ENCODE peak calls at places on chromosomes 11 and 22, in seven cellular contexts. O is left lung, B is right lobe of liver, R is WERI-Rb-1, V is lung, H is transverse colon, I is upper lobe of left lung. D is an unnamed sample.

GRCh38 chr11:114164546-114164945 is 105.0 kb downstream of the ZBTB16 start:
- DNase-seq in O (no peak), V (no peak), H (no peak), B (no peak), I (no peak), R (no peak), D (no peak)

GRCh38 chr11:47443028-47443700 is 5.8 kb downstream of the RAPSN start:
- DNase-seq in I (no peak), V (no peak), H (no peak), R (no peak), O (no peak), B (no peak), D (no peak)

GRCh38 chr22:29780781-29781676 is 13.9 kb downstream of the UQCR10 start:
- DNase-seq in O (no peak), B (no peak), V (no peak), I (no peak), R (no peak), H (no peak), D (peak)

GRCh38 chr11:19962795-19963163 is 197.5 kb downstream of the DBX1 start:
- DNase-seq in I (no peak), R (no peak), B (no peak), O (no peak), V (no peak), H (no peak), D (peak)

GRCh38 chr11:18727499-18728236 is 1.7 kb upstream of the IGSF22 start:
- DNase-seq in H (peak), V (no peak), R (peak), I (no peak), B (no peak), O (no peak), D (peak)

GRCh38 chr11:119855066-119855465 is 126.1 kb upstream of the NECTIN1 start:
- DNase-seq in B (no peak), H (no peak), I (no peak), R (no peak), O (no peak), V (no peak), D (no peak)

GRCh38 chr22:31874821-31875220 is 69.5 kb upstream of the YWHAH start:
- DNase-seq in O (no peak), B (no peak), H (no peak), R (no peak), I (no peak), V (no peak), D (no peak)

GRCh38 chr11:78038697-78039313 is 15.7 kb upstream of the KCTD14 start:
- DNase-seq in V (peak), O (no peak), H (peak), B (peak), I (no peak), R (no peak), D (no peak)

GRCh38 chr11:72491001-72491400 is 56.7 kb upstream of the CLPB start:
- DNase-seq in V (no peak), I (no peak), H (no peak), R (no peak), O (no peak), B (no peak), D (no peak)

GRCh38 chr22:36743011-36743410 is 32.9 kb downstream of the IFT27 start:
- DNase-seq in V (no peak), H (no peak), B (no peak), R (no peak), O (peak), I (peak), D (no peak)

GRCh38 chr22:50044485-50045143 is 13.5 kb downstream of the TTLL8 start:
- DNase-seq in R (no peak), V (no peak), I (no peak), O (no peak), B (no peak), H (no peak), D (no peak)

GRCh38 chr22:44246615-44247326 is 66.0 kb downstream of the SHISAL1 start:
- DNase-seq in I (no peak), B (no peak), O (no peak), R (no peak), V (peak), H (no peak), D (no peak)

GRCh38 chr11:5423131-5423530 is 1.2 kb downstream of the OR51Q1 start:
- DNase-seq in R (no peak), H (no peak), I (no peak), B (no peak), V (no peak), O (no peak), D (no peak)

GRCh38 chr11:134392953-134393615 is 19.0 kb downstream of the B3GAT1 start:
- DNase-seq in H (no peak), V (no peak), I (no peak), R (no peak), B (no peak), O (no peak), D (no peak)

GRCh38 chr22:37202001-37202555 is 10.2 kb downstream of the SSTR3 start:
- DNase-seq in H (no peak), O (no peak), R (no peak), I (no peak), V (no peak), B (no peak), D (no peak)

GRCh38 chr11:61983419-61983818 is 16.0 kb upstream of the FTH1 start:
- DNase-seq in B (peak), V (no peak), O (no peak), H (no peak), R (no peak), I (no peak), D (no peak)

GRCh38 chr11:73350908-73351636 is 25.1 kb upstream of the RELT start:
- DNase-seq in O (no peak), R (peak), H (peak), B (no peak), I (peak), V (peak), D (peak)

GRCh38 chr22:19129871-19130270 is 1.2 kb upstream of the TSSK2 start:
- DNase-seq in O (no peak), V (no peak), H (no peak), R (no peak), B (no peak), I (no peak), D (no peak)

GRCh38 chr22:36336246-36337182 is 51.3 kb downstream of the MYH9 start:
- DNase-seq in V (no peak), O (no peak), B (no peak), R (no peak), I (no peak), H (no peak), D (no peak)

GRCh38 chr11:38123673-38124072 is 1525.6 kb upstream of the RAG2 start:
- DNase-seq in H (no peak), O (no peak), V (no peak), R (no peak), B (no peak), I (no peak), D (no peak)

GRCh38 chr11:76891285-76891684 is 30.6 kb downstream of the ACER3 start:
- DNase-seq in B (no peak), I (no peak), V (no peak), H (no peak), O (no peak), R (peak), D (no peak)

GRCh38 chr11:12554122-12554521 is 120.1 kb upstream of the TEAD1 start:
- DNase-seq in I (no peak), O (no peak), B (no peak), V (no peak), R (no peak), H (no peak), D (no peak)

GRCh38 chr22:26589845-26590524 is at the start of gene TPST2:
- DNase-seq in I (peak), B (peak), O (peak), R (peak), V (peak), H (peak), D (peak)

GRCh38 chr22:40594924-40595323 is 41.6 kb downstream of the MRTFA start:
- DNase-seq in R (no peak), O (no peak), I (peak), B (no peak), H (no peak), V (peak), D (no peak)

GRCh38 chr22:25027959-25028840 is 75.7 kb downstream of the KIAA1671 start:
- DNase-seq in H (peak), I (no peak), B (no peak), V (no peak), R (peak), O (no peak), D (peak)

GRCh38 chr11:80330302-80330701 is 889.5 kb upstream of the TENM4 start:
- DNase-seq in H (no peak), I (no peak), V (no peak), R (no peak), B (no peak), O (no peak), D (peak)

GRCh38 chr11:79400717-79401330 is 40.0 kb downstream of the TENM4 start:
- DNase-seq in O (no peak), B (peak), I (no peak), V (no peak), R (peak), H (peak), D (peak)

GRCh38 chr11:75472081-75472732 is 39.2 kb upstream of the KLHL35 start:
- DNase-seq in B (no peak), O (no peak), V (no peak), H (no peak), I (no peak), R (no peak), D (no peak)

GRCh38 chr11:441418-442274 is at the start of gene ANO9:
- DNase-seq in B (peak), I (peak), H (peak), O (peak), R (peak), V (peak), D (no peak)

GRCh38 chr11:75523189-75523588 is 2.6 kb downstream of the GDPD5 start:
- DNase-seq in O (no peak), R (no peak), B (no peak), H (no peak), I (no peak), V (no peak), D (no peak)

GRCh38 chr11:102733232-102733875 is 8.6 kb upstream of the MMP8 start:
- DNase-seq in V (peak), H (peak), B (peak), I (peak), R (peak), O (peak), D (peak)

GRCh38 chr11:3867209-3868071 is 12.0 kb downstream of the STIM1 start:
- DNase-seq in O (no peak), H (no peak), B (peak), I (peak), R (no peak), V (no peak), D (no peak)

GRCh38 chr11:84390441-84391078 is 1104.4 kb upstream of the CCDC90B start:
- DNase-seq in B (no peak), H (no peak), O (no peak), V (no peak), I (no peak), R (peak), D (peak)

GRCh38 chr11:78364128-78364751 is 53.4 kb downstream of the GAB2 start:
- DNase-seq in O (no peak), H (no peak), V (no peak), B (no peak), R (no peak), I (no peak), D (no peak)

GRCh38 chr22:36227396-36227795 is 11.9 kb downstream of the APOL2 start:
- DNase-seq in H (no peak), V (no peak), I (no peak), R (no peak), O (no peak), B (no peak), D (no peak)

GRCh38 chr11:13336246-13336873 is 58.8 kb downstream of the BMAL1 start:
- DNase-seq in R (no peak), B (peak), V (no peak), I (no peak), H (no peak), O (no peak), D (peak)

GRCh38 chr11:107183963-107184362 is 165.7 kb upstream of the GUCY1A2 start:
- DNase-seq in H (no peak), R (no peak), B (no peak), O (no peak), I (no peak), V (no peak), D (no peak)

DNA sequence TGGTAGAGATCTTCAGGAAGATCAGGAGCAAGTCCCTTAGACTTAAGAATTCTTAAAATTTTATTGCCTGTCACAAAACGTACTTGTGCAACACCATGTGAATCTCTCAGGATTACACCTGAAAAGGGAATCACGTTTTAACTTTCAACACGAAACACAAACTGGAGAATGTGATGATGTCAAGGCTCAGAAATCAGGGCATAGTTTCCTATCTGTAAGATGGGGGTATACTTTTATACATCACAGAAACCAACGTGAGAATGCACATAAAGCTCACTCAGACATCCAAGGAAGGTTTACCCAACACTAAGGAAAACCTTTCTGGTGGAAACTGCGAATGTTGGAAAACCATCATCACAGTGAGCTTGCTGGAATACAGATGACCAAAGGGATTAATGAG is 2.0 kb downstream of the RPS13 start:
- DNase-seq in B (no peak), I (no peak), O (no peak), H (no peak), V (no peak), R (no peak), D (no peak)
- H3K4me3 ChIP-seq in B (no peak), I (no peak), O (no peak), H (no peak), V (no peak), R (no peak), D (no peak)

GRCh38 chr11:87743002-87743401 is 432.2 kb downstream of the RAB38 start:
- DNase-seq in I (no peak), H (no peak), R (peak), O (no peak), V (no peak), B (no peak), D (no peak)
- TF ChIP-seq CTCF in I (no peak), H (no peak), R (peak), O (no peak), V (no peak), B (no peak), D (no peak)

DNA sequence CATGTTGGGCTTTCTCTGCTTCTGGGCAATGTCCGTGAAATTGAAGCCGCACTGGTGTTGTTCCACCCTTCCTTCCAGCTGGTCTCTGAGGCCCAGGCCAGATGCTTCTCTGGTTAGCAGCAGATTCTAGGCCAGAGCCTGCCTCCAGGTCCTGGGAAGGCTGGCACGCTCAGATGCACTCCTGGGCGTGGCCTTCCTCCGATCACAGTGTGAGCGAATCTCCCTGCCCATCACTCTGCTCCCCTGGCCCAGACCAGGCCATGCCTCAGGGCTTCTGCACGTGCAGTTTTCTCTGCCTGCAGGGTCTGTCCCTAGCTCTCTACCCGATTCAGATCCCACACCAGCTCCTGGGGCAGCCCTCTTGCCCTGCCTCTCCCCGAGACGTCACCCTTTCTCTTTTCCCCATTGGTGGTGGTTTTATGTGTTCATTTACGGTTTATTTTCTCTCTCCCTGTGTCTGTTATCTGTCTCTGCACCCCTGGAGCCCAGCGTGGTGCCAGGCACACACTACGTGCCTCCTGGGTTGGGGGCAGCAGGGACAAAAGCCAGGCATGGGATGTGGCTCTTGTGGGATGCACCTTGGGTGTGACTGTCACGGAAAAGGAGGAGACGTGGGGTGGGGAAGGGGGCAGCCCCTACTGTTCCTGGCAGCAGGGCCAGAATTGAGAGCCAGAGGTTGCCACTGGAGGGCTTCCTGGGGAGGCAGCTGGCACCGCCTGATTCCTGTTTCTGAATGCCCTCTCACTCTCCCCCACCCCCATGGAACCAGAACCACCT is 66.0 kb downstream of the KCNQ1 start:
- DNase-seq in O (peak), V (peak), I (peak), H (peak), R (no peak), B (peak), D (no peak)
- H3K4me3 ChIP-seq in O (no peak), V (no peak), I (no peak), H (no peak), R (no peak), B (no peak), D (no peak)

GRCh38 chr11:67700141-67700540 is 25.7 kb upstream of the ALDH3B2 start:
- DNase-seq in B (no peak), H (no peak), R (peak), O (no peak), V (no peak), I (no peak), D (no peak)
- TF ChIP-seq CTCF in B (no peak), H (no peak), R (no peak), O (no peak), V (no peak), I (no peak), D (no peak)

GRCh38 chr11:118144869-118145268 is 7.8 kb downstream of the SCN4B start:
- DNase-seq in I (no peak), B (no peak), O (no peak), R (no peak), H (no peak), V (no peak), D (no peak)

GRCh38 chr11:118143661-118144185 is 8.9 kb downstream of the SCN4B start:
- DNase-seq in I (no peak), H (no peak), B (no peak), R (no peak), O (no peak), V (no peak), D (no peak)

GRCh38 chr11:118142081-118142480 is 10.5 kb downstream of the SCN4B start:
- DNase-seq in H (no peak), O (no peak), B (no peak), V (no peak), R (no peak), I (no peak), D (no peak)

GRCh38 chr11:118144301-118144701 is 8.3 kb downstream of the SCN4B start:
- DNase-seq in R (no peak), V (no peak), I (no peak), H (no peak), B (no peak), O (no peak), D (no peak)

DNA sequence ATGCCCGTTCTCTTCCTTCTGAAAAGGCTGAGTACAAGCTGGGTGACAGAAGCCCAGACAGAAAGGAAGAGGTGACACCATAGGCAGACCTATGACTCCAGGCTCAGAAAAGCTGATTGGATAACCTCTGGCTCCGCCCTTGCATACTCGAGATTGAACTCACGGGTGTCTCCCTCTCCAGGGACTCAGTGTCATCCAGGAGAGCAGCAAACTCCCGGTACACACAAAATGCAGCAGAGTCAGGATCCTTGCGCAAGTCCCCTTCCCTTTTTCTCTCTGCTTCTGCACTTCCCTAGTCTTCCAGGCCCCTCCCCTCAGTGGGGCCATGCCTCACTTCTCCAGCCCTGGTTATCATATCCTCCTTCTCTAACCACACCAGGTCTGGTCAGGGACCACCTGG is 9.8 kb downstream of the SCN4B start:
- DNase-seq in H (peak), R (no peak), I (peak), B (no peak), V (peak), O (peak), D (no peak)
- H3K4me3 ChIP-seq in H (no peak), R (no peak), I (no peak), B (no peak), V (no peak), O (no peak), D (no peak)

D was measured in astrocyte of the spinal cord.